ENCODE peak calls at places on chromosomes 3 and 15, in seven cellular contexts. Y is foreskin keratinocyte; R is A549; U is left lobe of liver; Z is gastroesophageal sphincter; T is activated CD8-positive, alpha-beta T cell treated with anti-CD3 and anti-CD28 coated beads for 36 hours; D is heart left ventricle. O is an unnamed sample.
A peak's percentile ranks its signal among the peaks of the same experiment; 100 is the strongest.

GRCh38 chr3:153628591-153628990 is 466.6 kb downstream of the RAP2B start:
- ATAC-seq in Y (no peak), R (no peak), U (no peak), Z (no peak), T (peak; percentile 7), D (peak; percentile 87), O (no peak)

GRCh38 chr3:122021811-122022401 is at the start of gene ILDR1:
- ATAC-seq in Y (peak; percentile 89), R (no peak), U (peak; percentile 96), Z (no peak), T (no peak), D (no peak), O (peak; percentile 88)

GRCh38 chr15:88401269-88401971 is 65.8 kb downstream of the MRPL46 start:
- ATAC-seq in Y (no peak), R (no peak), U (no peak), Z (no peak), T (no peak), D (peak; percentile 84), O (peak; percentile 66)

GRCh38 chr15:69810441-69811071 is 287.2 kb downstream of the TLE3 start:
- ATAC-seq in Y (no peak), R (no peak), U (no peak), Z (peak; percentile 53), T (no peak), D (peak; percentile 74), O (no peak)

GRCh38 chr3:16399473-16399872 is 114.0 kb downstream of the RFTN1 start:
- ATAC-seq in Y (peak; percentile 61), R (peak; percentile 70), U (peak; percentile 23), Z (peak; percentile 53), T (no peak), D (peak; percentile 69), O (no peak)

GRCh38 chr3:177776656-177777055 is 579.4 kb upstream of the TBL1XR1 start:
- ATAC-seq in Y (peak; percentile 88), R (no peak), U (no peak), Z (no peak), T (no peak), D (no peak), O (peak; percentile 22)

GRCh38 chr3:103690536-103690935 is 1255.7 kb downstream of the ZPLD1 start:
- ATAC-seq in Y (no peak), R (no peak), U (no peak), Z (no peak), T (no peak), D (no peak), O (no peak)

GRCh38 chr15:92619380-92620101 is 36.0 kb downstream of the FAM174B start:
- ATAC-seq in Y (no peak), R (no peak), U (no peak), Z (peak; percentile 37), T (no peak), D (peak; percentile 30), O (no peak)

O was measured in esophagus mucosa.